ENCODE peak calls at places on chromosomes 1 and 21, in six cellular contexts. C is GM12892, G is K562, A is H1, P is SK-N-SH, N is HepG2. L is an unnamed sample.

GRCh38 chr1:238753205-238753720 is 633.1 kb upstream of the CHRM3 start:
- DNase-seq in P (no peak), C (no peak), N (no peak), G (no peak), A (no peak), L (no peak)

GRCh38 chr21:46635324-46636180 is at the start of gene PRMT2:
- DNase-seq in A (peak; percentile 99), N (peak; percentile 93), P (peak; percentile 100), C (peak; percentile 100), G (peak; percentile 99), L (peak; percentile 99)

GRCh38 chr1:43011020-43011419 is 52.4 kb upstream of the SLC2A1 start:
- DNase-seq in P (no peak), G (peak; percentile 72), N (peak; percentile 79), C (no peak), A (no peak), L (no peak)

GRCh38 chr1:85612704-85613361 is 32.3 kb downstream of the CCN1 start:
- DNase-seq in P (no peak), C (no peak), A (no peak), G (peak; percentile 40), N (peak; percentile 85), L (peak; percentile 15)

GRCh38 chr1:229437443-229437842 is 3.5 kb upstream of the ACTA1 start:
- DNase-seq in N (no peak), C (no peak), A (no peak), P (no peak), G (no peak), L (no peak)

GRCh38 chr21:33268736-33269441 is 2.7 kb downstream of the IL10RB start:
- DNase-seq in N (peak; percentile 29), C (peak; percentile 40), A (no peak), G (no peak), P (no peak), L (peak; percentile 44)

GRCh38 chr1:151171190-151171589 is 4.6 kb downstream of the TMOD4 start:
- DNase-seq in C (no peak), G (no peak), P (no peak), N (no peak), A (no peak), L (no peak)

GRCh38 chr1:27349784-27350672 is 8.2 kb downstream of the SYTL1 start:
- DNase-seq in N (no peak), A (peak; percentile 83), C (no peak), P (peak; percentile 94), G (no peak), L (no peak)

GRCh38 chr1:64892576-64893573 is 73.5 kb downstream of the JAK1 start:
- DNase-seq in G (no peak), C (no peak), N (no peak), A (no peak), P (no peak), L (no peak)
- TF ChIP-seq TAF1 in G (no peak), C (no peak), N (no peak), A (no peak), P (no peak), L (no peak)

DNA sequence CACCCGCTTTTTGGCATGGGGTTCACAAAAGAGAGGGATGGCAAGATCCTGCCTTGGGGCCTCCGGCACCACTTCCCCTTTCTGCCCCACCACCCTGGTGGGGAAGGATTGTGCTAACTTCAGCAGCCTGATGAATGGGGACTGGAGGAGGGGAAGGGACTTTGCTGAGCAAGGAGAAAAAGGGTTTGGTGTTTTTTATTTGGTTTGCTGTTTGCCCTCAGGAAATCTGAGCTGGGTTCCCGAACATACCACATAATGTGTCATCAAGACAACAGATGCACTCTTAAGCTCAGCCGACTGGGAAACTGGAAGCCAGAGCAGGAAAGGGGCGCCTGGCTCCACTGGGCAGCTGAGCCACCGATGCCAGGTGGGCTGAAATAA is 19.9 kb downstream of the OLFML2B start:
- DNase-seq in N (no peak), G (no peak), C (no peak), A (no peak), P (no peak), L (no peak)
- TF ChIP-seq POLR2AphosphoS5 in N (no peak), G (no peak), C (no peak), A (no peak), P (no peak), L (no peak)

GRCh38 chr21:37797403-37797802 is 118.9 kb downstream of the KCNJ6 start:
- DNase-seq in A (no peak), C (no peak), G (no peak), P (no peak), N (no peak), L (no peak)

GRCh38 chr21:37800122-37800455 is 116.2 kb downstream of the KCNJ6 start:
- DNase-seq in N (no peak), G (no peak), A (no peak), P (no peak), C (no peak), L (no peak)

GRCh38 chr21:37803076-37803475 is 113.2 kb downstream of the KCNJ6 start:
- DNase-seq in C (no peak), N (no peak), G (no peak), P (no peak), A (no peak), L (no peak)

GRCh38 chr21:37799193-37800121 is 116.8 kb downstream of the KCNJ6 start:
- DNase-seq in A (no peak), G (no peak), N (no peak), P (no peak), C (no peak), L (no peak)

GRCh38 chr21:37800496-37801061 is 115.7 kb downstream of the KCNJ6 start:
- DNase-seq in C (no peak), G (no peak), P (no peak), N (no peak), A (no peak), L (no peak)
- TF ChIP-seq TAF1 in C (no peak), G (no peak), P (no peak), N (no peak), A (no peak), L (no peak)

GRCh38 chr1:57727121-57727520 is 303.3 kb upstream of the DAB1 start:
- DNase-seq in P (no peak), C (no peak), A (no peak), G (no peak), N (no peak), L (no peak)
- TF ChIP-seq POLR2AphosphoS5 in P (no peak), C (no peak), A (no peak), G (no peak), N (no peak), L (no peak)

GRCh38 chr1:224425279-224425884 is 9.2 kb downstream of the WDR26 start:
- DNase-seq in N (no peak), C (no peak), A (no peak), G (no peak), P (no peak), L (no peak)

GRCh38 chr1:224430511-224431113 is 4.0 kb downstream of the WDR26 start:
- DNase-seq in P (no peak), C (peak; percentile 25), G (peak; percentile 78), A (no peak), N (peak; percentile 55), L (no peak)

GRCh38 chr1:224431726-224432125 is 2.9 kb downstream of the WDR26 start:
- DNase-seq in C (no peak), G (no peak), N (no peak), A (no peak), P (no peak), L (no peak)

GRCh38 chr1:224429616-224430015 is 5.0 kb downstream of the WDR26 start:
- DNase-seq in G (no peak), N (no peak), P (no peak), A (no peak), C (no peak), L (no peak)

DNA sequence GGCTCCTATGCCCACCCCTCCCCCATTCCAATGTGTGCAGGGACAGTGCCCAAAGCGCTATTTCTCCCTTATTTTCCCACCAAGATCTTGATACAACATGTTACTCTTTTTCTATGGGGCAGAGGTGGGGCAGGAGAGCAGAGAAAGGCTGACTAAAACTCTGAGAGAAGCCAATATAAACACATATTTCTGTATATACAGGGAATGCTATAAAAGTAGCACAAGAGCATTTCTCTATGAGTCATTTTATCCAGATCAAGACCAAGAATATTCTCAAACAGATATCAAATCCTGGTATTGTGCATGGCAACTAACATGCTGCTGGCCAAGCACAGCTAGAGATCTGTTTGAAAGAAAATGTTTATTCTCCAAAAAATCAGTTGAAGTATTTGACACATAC is 7.3 kb downstream of the WDR26 start:
- DNase-seq in A (no peak), C (no peak), G (no peak), N (no peak), P (no peak), L (no peak)
- TF ChIP-seq TAF1 in A (no peak), C (no peak), G (no peak), N (no peak), P (no peak), L (no peak)